ENCODE peak calls at places on chromosomes 16 and 17, in five cellular contexts. D is cardiac muscle cell, E is heart left ventricle, H is HCT116, J is neural progenitor cell. Y is an unnamed sample.
A peak's percentile ranks its signal among the peaks of the same experiment; 100 is the strongest.

GRCh38 chr17:59375858-59376257 is 44.4 kb downstream of the YPEL2 start:
- DNase-seq in D (no peak), E (no peak), H (no peak), J (no peak), Y (no peak)

GRCh38 chr17:74408262-74408661 is 23.6 kb upstream of the GPRC5C start:
- DNase-seq in D (no peak), E (no peak), H (no peak), J (no peak), Y (peak; percentile 83)

GRCh38 chr16:69100046-69100765 is 5.2 kb upstream of the HAS3 start:
- DNase-seq in D (no peak), E (peak; percentile 28), H (no peak), J (no peak), Y (no peak)

GRCh38 chr17:65522751-65523404 is 38.6 kb downstream of the AXIN2 start:
- DNase-seq in D (no peak), E (no peak), H (no peak), J (no peak), Y (no peak)

GRCh38 chr16:12017583-12017982 is 41.0 kb downstream of the SNX29 start:
- DNase-seq in D (no peak), E (no peak), H (no peak), J (no peak), Y (no peak)

GRCh38 chr16:46928811-46929210 is 44.6 kb downstream of the GPT2 start:
- DNase-seq in D (no peak), E (no peak), H (no peak), J (no peak), Y (no peak)

GRCh38 chr17:8287651-8288335 is 677 bp upstream of the RANGRF start:
- DNase-seq in D (no peak), E (peak; percentile 55), H (no peak), J (no peak), Y (no peak)

GRCh38 chr16:87435399-87436224 is 43.5 kb downstream of the MAP1LC3B start:
- DNase-seq in D (no peak), E (no peak), H (no peak), J (no peak), Y (no peak)

GRCh38 chr16:69040144-69040909 is 65.1 kb upstream of the HAS3 start:
- DNase-seq in D (no peak), E (no peak), H (peak; percentile 70), J (no peak), Y (no peak)

GRCh38 chr17:30551666-30552339 is 74.6 kb downstream of the GOSR1 start:
- DNase-seq in D (no peak), E (no peak), H (no peak), J (no peak), Y (no peak)

GRCh38 chr17:47119746-47120520 is 69.2 kb downstream of the CDC27 start:
- DNase-seq in D (no peak), E (no peak), H (peak; percentile 46), J (no peak), Y (peak; percentile 89)

GRCh38 chr17:17890773-17891759 is 54.3 kb upstream of the SREBF1 start:
- DNase-seq in D (peak; percentile 77), E (no peak), H (peak; percentile 53), J (peak; percentile 75), Y (peak; percentile 62)

GRCh38 chr16:822174-822908 is 21.8 kb upstream of the GNG13 start:
- DNase-seq in D (no peak), E (no peak), H (no peak), J (no peak), Y (no peak)

GRCh38 chr17:6666077-6666521 is 14.5 kb downstream of the C17orf100 start:
- DNase-seq in D (peak; percentile 85), E (peak; percentile 75), H (peak; percentile 81), J (peak; percentile 86), Y (peak; percentile 73)

GRCh38 chr16:25875956-25876608 is 184.3 kb downstream of the HS3ST4 start:
- DNase-seq in D (no peak), E (no peak), H (no peak), J (no peak), Y (no peak)

GRCh38 chr17:63364387-63364786 is 81.7 kb downstream of the CYB561 start:
- DNase-seq in D (no peak), E (no peak), H (no peak), J (no peak), Y (no peak)

GRCh38 chr16:84504420-84505248 is at the start of gene MEAK7:
- DNase-seq in D (peak; percentile 99), E (peak; percentile 99), H (peak; percentile 98), J (peak; percentile 99), Y (peak; percentile 99)

GRCh38 chr17:64103751-64104364 is 26.1 kb downstream of the ERN1 start:
- DNase-seq in D (no peak), E (no peak), H (peak; percentile 62), J (no peak), Y (no peak)

GRCh38 chr16:12087901-12088364 is 111.4 kb downstream of the SNX29 start:
- DNase-seq in D (no peak), E (no peak), H (no peak), J (no peak), Y (no peak)

GRCh38 chr16:82935781-82936180 is 309.0 kb downstream of the CDH13 start:
- DNase-seq in D (no peak), E (no peak), H (no peak), J (no peak), Y (no peak)
- H3K27ac ChIP-seq in D (no peak overlapping the region), E (no peak overlapping the region), H (no peak overlapping the region), J (no peak overlapping the region), Y (no peak overlapping the region)

GRCh38 chr16:72384651-72385050 is 212.7 kb upstream of the PMFBP1 start:
- DNase-seq in D (no peak), E (no peak), H (no peak), J (no peak), Y (no peak)

GRCh38 chr16:72388007-72388406 is 216.1 kb upstream of the PMFBP1 start:
- DNase-seq in D (no peak), E (no peak), H (no peak), J (no peak), Y (no peak)
- H3K9me3 ChIP-seq in D (no peaks in the 10 kb centered on the region), E (no peaks in the 10 kb centered on the region), H (no peaks in the 10 kb centered on the region), J (peaks cover 5% of the 10 kb centered on the region), Y (no peaks in the 10 kb centered on the region)

GRCh38 chr16:8931864-8932263 is 31.8 kb downstream of the USP7 start:
- DNase-seq in D (peak; percentile 81), E (no peak), H (no peak), J (peak; percentile 81), Y (no peak)
- H3K4me1 ChIP-seq in D (no peaks in the 10 kb centered on the region), E (peaks cover 34% of the 10 kb centered on the region), H (peaks cover 4% of the 10 kb centered on the region), J (peaks cover 3% of the 10 kb centered on the region), Y (no peaks in the 10 kb centered on the region)

DNA sequence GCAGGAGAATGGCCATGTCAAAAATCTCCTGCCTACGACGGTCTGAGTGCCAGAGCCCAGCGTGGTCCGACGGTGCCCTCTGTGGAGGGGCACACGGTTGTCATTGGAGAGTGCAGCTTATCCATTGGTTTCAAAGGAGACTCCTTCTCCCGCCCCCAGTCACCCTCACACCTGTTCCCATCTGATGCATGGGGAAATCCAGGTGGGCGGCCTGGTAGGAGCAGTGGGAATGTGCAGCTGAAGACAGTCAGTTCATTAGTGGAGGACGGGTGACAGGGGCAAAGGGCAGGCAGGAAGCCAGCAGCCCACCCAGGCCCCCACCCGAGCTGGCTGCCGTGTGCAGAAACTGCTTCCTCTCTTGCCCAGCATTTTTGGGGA is 162.3 kb downstream of the IRF8 start:
- DNase-seq in D (no peak), E (no peak), H (no peak), J (no peak), Y (no peak)
- H3K27ac ChIP-seq in D (no peak overlapping the region), E (peak overlapping the region; percentile 58), H (no peak overlapping the region), J (no peak overlapping the region), Y (no peak overlapping the region)

DNA sequence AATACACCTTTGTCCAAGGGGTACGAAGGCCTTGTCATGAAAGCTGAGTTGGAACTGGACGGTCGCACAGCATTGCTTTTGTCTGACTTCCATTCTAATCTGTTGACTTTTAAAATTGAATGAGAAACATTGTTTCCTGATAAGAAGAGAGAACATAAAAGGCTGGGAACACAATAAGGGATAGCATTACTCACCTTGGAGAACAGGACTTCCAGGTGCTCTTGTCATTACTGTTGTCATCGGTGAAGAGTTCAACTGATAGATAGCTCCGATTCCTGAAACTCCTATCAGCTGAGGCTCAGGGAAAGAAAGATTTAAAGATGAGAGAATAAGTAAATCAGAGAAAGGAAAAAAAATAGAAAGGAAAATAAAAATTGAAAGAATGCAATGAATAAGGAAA is 351.1 kb downstream of the KCNJ2 start:
- DNase-seq in D (no peak), E (no peak), H (no peak), J (no peak), Y (no peak)
- H3K9me3 ChIP-seq in D (no peaks in the 10 kb centered on the region), E (no peaks in the 10 kb centered on the region), H (no peaks in the 10 kb centered on the region), J (no peaks in the 10 kb centered on the region), Y (no peaks in the 10 kb centered on the region)

GRCh38 chr17:78137392-78138203 is 7.0 kb downstream of the TMC8 start:
- DNase-seq in D (no peak), E (no peak), H (no peak), J (no peak), Y (no peak)
- H3K4me1 ChIP-seq in D (no peaks in the 10 kb centered on the region), E (peaks cover 67% of the 10 kb centered on the region), H (peaks cover 41% of the 10 kb centered on the region), J (no peaks in the 10 kb centered on the region), Y (peaks cover 5% of the 10 kb centered on the region)

DNA sequence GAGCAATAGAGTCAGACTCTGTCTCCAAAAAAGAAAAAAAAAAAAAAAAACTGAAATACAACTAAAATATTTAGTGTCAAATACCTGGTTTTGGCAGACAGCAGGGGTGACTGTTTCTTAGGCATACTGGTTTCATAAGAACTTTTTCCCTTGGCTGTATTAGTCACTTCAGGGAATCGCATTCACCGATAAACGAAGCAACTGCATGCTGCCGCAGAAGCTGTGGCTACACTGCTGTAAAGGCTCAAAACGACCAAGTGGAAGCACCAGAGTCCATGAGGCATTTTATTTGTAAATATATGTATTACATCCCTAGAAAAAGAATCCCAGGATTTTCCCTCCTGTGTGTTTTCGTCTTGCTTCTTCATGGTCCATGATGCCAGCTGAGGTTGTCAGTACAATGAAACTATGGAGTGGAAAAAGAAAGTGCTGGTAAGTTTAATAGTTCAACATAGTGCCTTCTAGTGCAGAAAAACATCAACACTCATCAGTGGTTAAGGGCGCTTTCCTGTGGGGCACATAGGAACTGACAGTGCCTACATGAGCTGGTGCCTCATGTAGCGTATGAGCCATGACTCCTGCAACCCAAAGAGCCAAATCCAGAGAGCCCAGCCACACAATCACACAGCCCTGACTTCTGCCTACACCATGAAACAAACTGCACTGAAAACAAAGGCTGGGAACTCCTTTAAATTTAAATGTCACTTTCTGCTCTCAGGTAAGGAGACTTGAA is 7.3 kb downstream of the RPS15A start:
- DNase-seq in D (no peak), E (no peak), H (no peak), J (no peak), Y (no peak)
- H3K27ac ChIP-seq in D (peak overlapping the region; percentile 12), E (no peak overlapping the region), H (no peak overlapping the region), J (peak overlapping the region; percentile 23), Y (no peak overlapping the region)

Y was measured in SJSA1.